ENCODE peak calls at places on chromosomes 11 and 22, in five cellular contexts. F is NCI-H748 treated with DMSO at 0.1 percent for 48 hours, U is caudate nucleus, L is ACHN, S is cardiac muscle cell. K is an unnamed sample.

GRCh38 chr11:57787920-57788716 is 26.5 kb downstream of the CTNND1 start:
- DNase-seq in F (no peak), U (no peak), L (no peak), S (no peak), K (no peak)

GRCh38 chr11:113874920-113875413 is 405 bp downstream of the USP28 start:
- DNase-seq in F (no peak), U (no peak), L (no peak), S (peak), K (peak)

GRCh38 chr22:37021710-37022482 is 2.4 kb downstream of the MPST start:
- DNase-seq in F (no peak), U (no peak), L (peak), S (peak), K (peak)

GRCh38 chr11:34013893-34014571 is 37.5 kb upstream of the CAPRIN1 start:
- DNase-seq in F (no peak), U (no peak), L (no peak), S (no peak), K (no peak)

GRCh38 chr11:44407211-44407996 is 97.5 kb upstream of the ALX4 start:
- DNase-seq in F (no peak), U (no peak), L (no peak), S (no peak), K (no peak)

GRCh38 chr11:4643682-4644081 is at the start of gene OR51E1:
- DNase-seq in F (no peak), U (no peak), L (no peak), S (no peak), K (no peak)

GRCh38 chr11:92978226-92979111 is 9.0 kb downstream of the MTNR1B start:
- DNase-seq in F (peak), U (no peak), L (no peak), S (no peak), K (peak)

GRCh38 chr22:37312549-37313183 is 30.4 kb downstream of the CYTH4 start:
- DNase-seq in F (no peak), U (no peak), L (no peak), S (no peak), K (no peak)

GRCh38 chr22:44057411-44057987 is 33.4 kb downstream of the PARVB start:
- DNase-seq in F (no peak), U (no peak), L (no peak), S (no peak), K (no peak)

GRCh38 chr11:72202571-72202970 is 10.6 kb downstream of the FOLR1 start:
- DNase-seq in F (no peak), U (no peak), L (no peak), S (no peak), K (no peak)

GRCh38 chr11:96827164-96827563 is 437.4 kb downstream of the JRKL start:
- DNase-seq in F (no peak), U (no peak), L (no peak), S (peak), K (peak)

GRCh38 chr22:20305894-20306645 is 13.8 kb downstream of the DGCR6L start:
- DNase-seq in F (no peak), U (no peak), L (no peak), S (no peak), K (no peak)

GRCh38 chr11:77262803-77263202 is 38.7 kb downstream of the GDPD4 start:
- DNase-seq in F (no peak), U (no peak), L (no peak), S (no peak), K (no peak)

GRCh38 chr22:48427731-48428211 is 1399.9 kb downstream of the BRD1 start:
- DNase-seq in F (no peak), U (no peak), L (no peak), S (no peak), K (no peak)

K was measured in SK-N-SH.